ENCODE peak calls at places on chromosomes 7 and 10, in nine cellular contexts. P, G, I, C, H, O, Q, T and R are unnamed samples.

GRCh38 chr10:78744521-78745090 is 324.2 kb upstream of the ZMIZ1 start:
- DNase-seq in P (no peak), G (no peak), I (no peak), C (no peak), H (no peak), O (no peak), Q (peak; percentile 67), T (no peak), R (no peak)

GRCh38 chr10:119342017-119342734 is 134.8 kb downstream of the GRK5 start:
- DNase-seq in P (no peak), G (no peak), I (no peak), C (no peak), H (no peak), O (peak; percentile 52), Q (no peak), T (no peak), R (no peak)

GRCh38 chr7:15582773-15583172 is 21.0 kb upstream of the AGMO start:
- DNase-seq in P (no peak), G (no peak), I (no peak), C (no peak), H (no peak), O (no peak), Q (no peak), T (no peak), R (no peak)

GRCh38 chr10:86635402-86635801 is 18.9 kb upstream of the OPN4 start:
- DNase-seq in P (no peak), G (no peak), I (no peak), C (no peak), H (no peak), O (peak; percentile 92), Q (peak; percentile 47), T (peak; percentile 78), R (no peak)

GRCh38 chr10:78817361-78817760 is 251.4 kb upstream of the ZMIZ1 start:
- DNase-seq in P (no peak), G (no peak), I (no peak), C (no peak), H (no peak), O (no peak), Q (no peak), T (no peak), R (peak; percentile 5)

GRCh38 chr7:120521761-120522737 is 249.1 kb downstream of the KCND2 start:
- DNase-seq in P (no peak), G (peak; percentile 8), I (no peak), C (no peak), H (no peak), O (peak; percentile 9), Q (no peak), T (peak; percentile 56), R (peak; percentile 83)

GRCh38 chr10:102133373-102134195 is 744 bp downstream of the PPRC1 start:
- DNase-seq in P (peak; percentile 69), G (peak; percentile 65), I (no peak), C (peak; percentile 91), H (peak; percentile 41), O (peak; percentile 88), Q (peak; percentile 90), T (peak; percentile 74), R (peak; percentile 69)

GRCh38 chr7:99407849-99408346 is 499 bp downstream of the PDAP1 start:
- DNase-seq in P (peak; percentile 33), G (peak; percentile 56), I (no peak), C (peak; percentile 66), H (no peak), O (peak; percentile 97), Q (peak; percentile 78), T (peak; percentile 53), R (peak; percentile 41)

GRCh38 chr10:115384665-115385064 is 291.5 kb downstream of the ATRNL1 start:
- DNase-seq in P (no peak), G (no peak), I (no peak), C (no peak), H (no peak), O (no peak), Q (no peak), T (no peak), R (no peak)

GRCh38 chr7:34756691-34757090 is 98.7 kb downstream of the NPSR1 start:
- DNase-seq in P (no peak), G (no peak), I (no peak), C (no peak), H (peak; percentile 6), O (no peak), Q (no peak), T (no peak), R (no peak)

GRCh38 chr7:80134105-80134535 is 511 bp upstream of the GNAI1 start:
- DNase-seq in P (no peak), G (no peak), I (no peak), C (no peak), H (no peak), O (no peak), Q (no peak), T (no peak), R (peak; percentile 76)

GRCh38 chr10:11447571-11447970 is 163.9 kb downstream of the USP6NL start:
- DNase-seq in P (no peak), G (no peak), I (no peak), C (no peak), H (no peak), O (no peak), Q (no peak), T (no peak), R (no peak)

GRCh38 chr7:128672927-128673517 is 930 bp downstream of the GARIN1A start:
- DNase-seq in P (peak; percentile 36), G (peak; percentile 70), I (peak; percentile 12), C (peak; percentile 60), H (no peak), O (peak; percentile 39), Q (peak; percentile 37), T (no peak), R (peak; percentile 82)

GRCh38 chr7:8931906-8932646 is 498.7 kb downstream of the NXPH1 start:
- DNase-seq in P (no peak), G (no peak), I (no peak), C (no peak), H (no peak), O (no peak), Q (no peak), T (no peak), R (no peak)

GRCh38 chr7:151051108-151051507 is 2.8 kb downstream of the ASIC3 start:
- DNase-seq in P (no peak), G (peak; percentile 95), I (no peak), C (no peak), H (peak; percentile 33), O (peak; percentile 89), Q (peak; percentile 90), T (no peak), R (peak; percentile 95)

DNA sequence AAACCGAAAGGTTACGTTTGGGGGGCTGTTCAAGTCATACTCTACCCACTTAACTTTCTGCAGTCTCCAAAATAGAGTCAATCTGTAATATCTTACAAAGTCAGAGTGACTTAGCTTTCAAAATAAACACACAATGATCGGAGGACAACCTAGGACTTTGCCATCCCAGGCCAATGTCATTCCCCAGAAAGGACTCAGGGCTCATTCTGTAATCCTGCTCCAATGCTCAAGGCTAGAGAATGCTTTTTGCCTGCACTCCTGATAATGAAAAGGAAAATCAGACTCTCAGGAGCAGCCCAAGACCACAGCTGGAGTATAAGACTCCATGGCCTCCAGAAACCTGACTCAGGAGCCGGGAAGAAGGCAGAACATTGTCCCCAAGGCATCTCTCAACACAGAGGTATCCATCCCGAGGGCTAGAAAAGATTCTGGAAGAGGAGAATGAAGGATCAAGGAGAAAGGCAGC is 28.5 kb upstream of the ASCC1 start:
- DNase-seq in P (no peak), G (no peak), I (no peak), C (no peak), H (no peak), O (no peak), Q (no peak), T (no peak), R (no peak)
- H3K4me1 ChIP-seq in P (peaks cover 47% of the 10 kb centered on the region), G (peaks cover 25% of the 10 kb centered on the region), I (peaks cover 32% of the 10 kb centered on the region), C (peaks cover 19% of the 10 kb centered on the region), H (peaks cover 22% of the 10 kb centered on the region), O (peaks cover 28% of the 10 kb centered on the region), Q (peaks cover 51% of the 10 kb centered on the region), T (peaks cover 19% of the 10 kb centered on the region), R (peaks cover 19% of the 10 kb centered on the region)

GRCh38 chr10:28302012-28302667 is 724 bp downstream of the MPP7 start:
- DNase-seq in P (no peak), G (peak; percentile 38), I (no peak), C (no peak), H (no peak), O (peak; percentile 67), Q (peak; percentile 49), T (peak; percentile 16), R (peak; percentile 49)
- H3K27ac ChIP-seq in P (peak overlapping the region; percentile 58), G (peak overlapping the region; percentile 74), I (peak overlapping the region; percentile 97), C (no peak overlapping the region), H (no peak overlapping the region), O (no peak overlapping the region), Q (peak overlapping the region; percentile 78), T (no peak overlapping the region), R (no peak overlapping the region)

GRCh38 chr10:92751827-92752226 is 62.1 kb downstream of the HHEX start:
- DNase-seq in P (no peak), G (no peak), I (no peak), C (no peak), H (no peak), O (no peak), Q (no peak), T (no peak), R (no peak)

GRCh38 chr10:92747600-92747999 is 57.8 kb downstream of the HHEX start:
- DNase-seq in P (no peak), G (no peak), I (no peak), C (no peak), H (no peak), O (no peak), Q (no peak), T (no peak), R (no peak)

GRCh38 chr10:92751534-92751811 is 61.7 kb downstream of the HHEX start:
- DNase-seq in P (no peak), G (no peak), I (no peak), C (no peak), H (no peak), O (no peak), Q (no peak), T (no peak), R (no peak)

GRCh38 chr10:92753865-92754264 is 64.1 kb downstream of the HHEX start:
- DNase-seq in P (no peak), G (no peak), I (no peak), C (no peak), H (no peak), O (no peak), Q (no peak), T (no peak), R (no peak)

GRCh38 chr10:92750788-92751533 is 61.2 kb downstream of the HHEX start:
- DNase-seq in P (no peak), G (peak; percentile 16), I (no peak), C (no peak), H (no peak), O (peak; percentile 56), Q (no peak), T (peak; percentile 6), R (no peak)
- TF ChIP-seq EZH2phosphoT487 in P (no peak), G (no peak), I (no peak), C (no peak), H (no peak), O (no peak), Q (no peak), T (no peak), R (no peak)

DNA sequence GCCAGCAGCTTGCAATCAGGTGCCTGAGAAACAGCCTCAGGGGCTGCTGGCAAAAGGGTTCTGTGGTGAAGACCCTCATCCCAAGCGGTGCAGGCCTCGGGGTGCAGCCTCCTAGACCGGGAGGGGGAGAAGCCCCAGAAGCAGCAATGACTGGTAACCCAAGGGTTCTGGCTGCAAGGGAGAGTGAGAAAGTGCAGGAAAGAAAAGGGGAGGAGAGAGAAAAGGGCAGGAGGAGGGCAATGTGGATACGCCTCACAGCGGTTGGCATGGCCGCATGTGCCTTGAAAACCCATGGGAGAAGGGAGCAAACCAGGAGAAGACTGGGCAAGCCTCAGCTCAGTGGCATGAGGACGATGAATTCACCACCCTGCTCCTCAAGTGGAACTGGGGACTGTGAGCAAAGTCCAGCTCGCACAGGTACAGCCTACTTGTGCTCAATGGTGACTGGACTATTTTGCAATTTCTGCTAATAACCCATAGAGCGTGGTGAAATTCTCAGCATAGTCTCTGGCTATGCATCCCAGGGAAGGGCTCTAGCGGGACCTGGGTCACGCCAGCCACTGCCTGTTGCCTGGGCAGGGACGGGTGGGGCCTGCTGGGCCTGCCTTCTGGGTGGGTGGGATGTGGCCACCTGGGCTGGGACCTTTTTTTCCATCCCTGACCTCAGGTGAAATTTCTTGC is 6.2 kb downstream of the CLRN3 start:
- DNase-seq in P (no peak), G (no peak), I (no peak), C (no peak), H (no peak), O (no peak), Q (peak; percentile 69), T (no peak), R (no peak)
- H3K4me1 ChIP-seq in P (no peaks in the 10 kb centered on the region), G (no peaks in the 10 kb centered on the region), I (no peaks in the 10 kb centered on the region), C (peaks cover 7% of the 10 kb centered on the region), H (no peaks in the 10 kb centered on the region), O (peaks cover 9% of the 10 kb centered on the region), Q (peaks cover under 1% of the 10 kb centered on the region), T (peaks cover 11% of the 10 kb centered on the region), R (no peaks in the 10 kb centered on the region)